ENCODE peak calls at places on chromosomes 1 and 21, in seven cellular contexts. P is Peyer's patch, L is SK-N-SH, E is GM20000, T is fibroblast of pulmonary artery, J is choroid plexus epithelial cell, A is epithelial cell of proximal tubule. K is an unnamed sample.

GRCh38 chr21:32603131-32603530 is 9.0 kb downstream of the CFAP298 start:
- DNase-seq in P (no peak), L (no peak), E (no peak), T (no peak), J (no peak), A (no peak), K (peak; percentile 67)

GRCh38 chr1:61271412-61271789 is 189.0 kb downstream of the NFIA start:
- DNase-seq in P (no peak), L (peak; percentile 20), E (no peak), T (no peak), J (no peak), A (no peak), K (peak; percentile 35)

GRCh38 chr1:192575499-192576189 is at the start of gene RGS1:
- DNase-seq in P (peak; percentile 72), L (no peak), E (peak; percentile 57), T (no peak), J (peak; percentile 33), A (no peak), K (no peak)

GRCh38 chr1:93442276-93442675 is 5.6 kb upstream of the FNBP1L start:
- DNase-seq in P (no peak), L (no peak), E (no peak), T (no peak), J (no peak), A (no peak), K (no peak)

GRCh38 chr1:23194119-23194984 is 22.9 kb downstream of the HTR1D start:
- DNase-seq in P (no peak), L (no peak), E (no peak), T (peak; percentile 86), J (peak; percentile 95), A (no peak), K (no peak)

GRCh38 chr1:97451422-97451821 is 469.4 kb downstream of the DPYD start:
- DNase-seq in P (no peak), L (no peak), E (no peak), T (peak; percentile 20), J (peak; percentile 3), A (no peak), K (no peak)

GRCh38 chr21:43986544-43987451 is 25.3 kb upstream of the TRAPPC10 start:
- DNase-seq in P (no peak), L (peak; percentile 27), E (no peak), T (no peak), J (no peak), A (no peak), K (no peak)

GRCh38 chr1:182109780-182110179 is 48.3 kb upstream of the ZNF648 start:
- DNase-seq in P (no peak), L (no peak), E (no peak), T (no peak), J (no peak), A (no peak), K (no peak)

GRCh38 chr21:20443558-20444155 is 554.6 kb upstream of the NCAM2 start:
- DNase-seq in P (no peak), L (peak; percentile 25), E (no peak), T (no peak), J (peak; percentile 7), A (no peak), K (no peak)

GRCh38 chr1:177780096-177780700 is 189.7 kb downstream of the SEC16B start:
- DNase-seq in P (no peak), L (peak; percentile 40), E (peak; percentile 14), T (peak; percentile 76), J (peak; percentile 82), A (no peak), K (no peak)
- TF ChIP-seq CTCF in P (no peak), L (peak; percentile 42), E (peak; percentile 25), T (peak; percentile 65), J (peak; percentile 78), A (peak; percentile 76), K (peak; percentile 26)

GRCh38 chr1:57927003-57927402 is 503.1 kb upstream of the DAB1 start:
- DNase-seq in P (no peak), L (no peak), E (no peak), T (no peak), J (no peak), A (no peak), K (no peak)
- TF ChIP-seq CTCF in P (no peak), L (no peak), E (no peak), T (no peak), J (no peak), A (no peak), K (no peak)

GRCh38 chr1:42924249-42925131 is 34.2 kb downstream of the SLC2A1 start:
- DNase-seq in P (peak; percentile 96), L (peak; percentile 96), E (peak; percentile 95), T (peak; percentile 84), J (peak; percentile 85), A (no peak), K (peak; percentile 99)
- TF ChIP-seq CTCF in P (peak; percentile 9), L (peak; percentile 29), E (no peak), T (no peak), J (no peak), A (no peak), K (no peak)

GRCh38 chr1:6183520-6183989 is 3.4 kb upstream of the CHD5 start:
- DNase-seq in P (no peak), L (peak; percentile 39), E (peak; percentile 17), T (no peak), J (no peak), A (no peak), K (no peak)
- TF ChIP-seq CTCF in P (no peak), L (peak; percentile 9), E (no peak), T (peak; percentile 8), J (peak; percentile 28), A (no peak), K (no peak)

DNA sequence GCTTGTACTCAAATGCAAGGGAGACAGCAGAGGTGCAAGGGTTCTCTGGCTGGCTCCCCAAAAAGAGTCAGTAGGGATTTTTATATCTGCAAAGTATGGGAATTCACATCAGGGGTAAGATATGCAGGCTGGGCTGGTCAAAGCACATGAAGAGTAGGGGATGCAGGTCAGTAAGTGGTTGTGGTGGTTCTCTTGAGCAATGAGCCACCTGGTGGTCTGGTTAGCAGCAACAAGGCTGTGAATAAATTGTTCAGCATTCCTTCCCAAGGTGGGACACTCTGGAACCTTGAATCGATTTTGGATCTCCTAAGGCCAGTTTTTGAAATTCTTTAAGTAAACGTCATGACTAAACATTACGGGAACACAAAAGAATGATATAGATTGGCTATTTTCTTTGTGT is 563.0 kb upstream of the NEGR1 start:
- DNase-seq in P (no peak), L (no peak), E (no peak), T (peak; percentile 23), J (peak; percentile 7), A (no peak), K (peak; percentile 14)
- TF ChIP-seq CTCF in P (no peak), L (peak; percentile 32), E (no peak), T (peak; percentile 29), J (peak; percentile 22), A (peak; percentile 39), K (no peak)

GRCh38 chr1:100455478-100456072 is 82.4 kb upstream of the GPR88 start:
- DNase-seq in P (no peak), L (peak; percentile 6), E (no peak), T (peak; percentile 35), J (peak; percentile 36), A (no peak), K (no peak)
- TF ChIP-seq CTCF in P (peak; percentile 55), L (peak; percentile 74), E (no peak), T (peak; percentile 47), J (peak; percentile 48), A (peak; percentile 47), K (peak; percentile 75)

GRCh38 chr1:232998138-232998537 is 47.7 kb downstream of the NTPCR start:
- DNase-seq in P (no peak), L (no peak), E (no peak), T (no peak), J (no peak), A (no peak), K (no peak)
- TF ChIP-seq CTCF in P (no peak), L (no peak), E (no peak), T (no peak), J (no peak), A (no peak), K (no peak)

K was measured in glutamatergic neuron.